ENCODE peak calls at places on chromosomes 16 and 17, in five cellular contexts. V, R, D, U and H are unnamed samples.

GRCh38 chr16:2163211-2163881 is 7.8 kb downstream of the TRAF7 start:
- DNase-seq in V (no peak), R (no peak), D (no peak), U (no peak), H (peak; percentile 78)

GRCh38 chr16:4313563-4314531 is 2.0 kb upstream of the GLIS2 start:
- DNase-seq in V (no peak), R (peak; percentile 61), D (no peak), U (no peak), H (no peak)

GRCh38 chr16:88656291-88656980 is 5.6 kb upstream of the CYBA start:
- DNase-seq in V (no peak), R (no peak), D (no peak), U (no peak), H (no peak)

GRCh38 chr17:49834118-49834743 is 13.6 kb downstream of the TAC4 start:
- DNase-seq in V (no peak), R (no peak), D (no peak), U (no peak), H (peak; percentile 91)

GRCh38 chr16:12587170-12587569 is 216.5 kb downstream of the CPPED1 start:
- DNase-seq in V (no peak), R (no peak), D (no peak), U (no peak), H (no peak)

GRCh38 chr16:29126621-29127020 is 141.8 kb downstream of the LAT start:
- DNase-seq in V (no peak), R (no peak), D (no peak), U (no peak), H (no peak)

GRCh38 chr17:18916816-18917496 is 35.0 kb upstream of the SLC5A10 start:
- DNase-seq in V (no peak), R (no peak), D (no peak), U (no peak), H (no peak)

GRCh38 chr16:46658925-46659324 is 30.1 kb downstream of the VPS35 start:
- DNase-seq in V (no peak), R (peak; percentile 10), D (peak; percentile 51), U (no peak), H (no peak)

GRCh38 chr16:85396879-85397871 is 215.9 kb upstream of the GSE1 start:
- DNase-seq in V (no peak), R (no peak), D (peak; percentile 20), U (no peak), H (peak; percentile 38)

GRCh38 chr16:2842340-2843000 is 12.4 kb downstream of the ZG16B start:
- DNase-seq in V (peak; percentile 88), R (peak; percentile 14), D (no peak), U (no peak), H (no peak)

GRCh38 chr16:30740364-30741251 is 7.6 kb upstream of the PHKG2 start:
- DNase-seq in V (no peak), R (no peak), D (peak; percentile 90), U (no peak), H (peak; percentile 98)

GRCh38 chr17:67696853-67697505 is 20.8 kb upstream of the NOL11 start:
- DNase-seq in V (no peak), R (no peak), D (no peak), U (no peak), H (no peak)

GRCh38 chr16:67801889-67802288 is 4.5 kb downstream of the RANBP10 start:
- DNase-seq in V (peak; percentile 52), R (no peak), D (no peak), U (no peak), H (no peak)

GRCh38 chr16:15899538-15900100 is 11.2 kb upstream of the CEP20 start:
- DNase-seq in V (no peak), R (no peak), D (no peak), U (peak; percentile 66), H (peak; percentile 99)

GRCh38 chr17:71866095-71866494 is 254.7 kb upstream of the SOX9 start:
- DNase-seq in V (no peak), R (no peak), D (no peak), U (no peak), H (no peak)

GRCh38 chr17:78585231-78585630 is 8.0 kb upstream of the DNAH17 start:
- DNase-seq in V (no peak), R (no peak), D (no peak), U (no peak), H (no peak)

GRCh38 chr17:72270530-72270929 is 149.7 kb downstream of the SOX9 start:
- DNase-seq in V (no peak), R (no peak), D (peak; percentile 63), U (no peak), H (no peak)

GRCh38 chr17:55341432-55341831 is 76.7 kb downstream of the HLF start:
- DNase-seq in V (no peak), R (no peak), D (no peak), U (no peak), H (peak; percentile 10)

GRCh38 chr17:41490022-41490421 is 312 bp upstream of the KRT36 start:
- DNase-seq in V (no peak), R (no peak), D (no peak), U (no peak), H (no peak)

GRCh38 chr17:30541802-30542201 is 64.6 kb downstream of the GOSR1 start:
- DNase-seq in V (no peak), R (no peak), D (no peak), U (no peak), H (no peak)

GRCh38 chr17:68360198-68360597 is 68.9 kb downstream of the ARSG start:
- DNase-seq in V (no peak), R (no peak), D (no peak), U (no peak), H (no peak)

GRCh38 chr17:34671191-34671590 is 91.8 kb downstream of the TMEM132E start:
- DNase-seq in V (no peak), R (no peak), D (no peak), U (no peak), H (no peak)

GRCh38 chr17:51015145-51015558 is 105.5 kb downstream of the SPAG9 start:
- DNase-seq in V (no peak), R (no peak), D (no peak), U (no peak), H (no peak)

GRCh38 chr16:57751539-57752202 is 16.1 kb downstream of the KATNB1 start:
- DNase-seq in V (no peak), R (no peak), D (no peak), U (no peak), H (no peak)

DNA sequence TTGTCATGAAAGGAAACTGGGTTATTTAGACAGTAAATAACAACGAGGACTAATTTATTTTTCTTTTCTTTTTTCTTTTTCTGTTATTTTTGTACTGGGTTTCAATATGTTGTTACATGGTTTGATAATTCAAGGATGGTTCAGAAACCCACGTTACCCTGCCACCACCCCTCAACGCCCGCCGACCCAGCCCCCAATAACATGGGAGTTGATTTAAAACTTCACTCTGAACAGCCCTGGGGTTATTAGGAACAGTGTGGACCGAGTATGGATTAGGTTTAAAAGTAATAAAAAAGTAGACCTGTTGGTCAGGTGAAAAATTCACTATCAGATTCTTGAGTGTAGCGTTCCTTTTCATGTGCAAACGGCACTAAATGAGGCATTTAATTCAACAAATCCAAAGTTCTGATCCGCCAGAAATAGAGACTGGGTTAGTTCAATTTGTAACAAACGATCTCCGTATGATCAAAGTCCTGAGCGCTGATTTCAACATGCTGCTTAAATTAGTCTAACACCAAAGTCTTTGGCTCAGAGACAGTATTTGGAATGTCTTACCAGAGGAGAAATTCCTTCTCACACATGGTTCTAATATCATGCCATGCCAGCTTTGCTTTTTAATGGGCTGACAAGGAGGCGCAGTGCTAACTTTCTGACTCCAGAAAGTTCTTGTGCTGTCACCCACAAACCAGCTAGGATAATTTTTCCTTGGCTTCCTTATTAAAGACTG is 173.1 kb upstream of the IRX3 start:
- DNase-seq in V (no peak), R (no peak), D (no peak), U (no peak), H (no peak)
- H3K4me3 ChIP-seq in V (no peak overlapping the region), R (no peak overlapping the region), D (no peak overlapping the region), U (no peak overlapping the region), H (no peak overlapping the region)

DNA sequence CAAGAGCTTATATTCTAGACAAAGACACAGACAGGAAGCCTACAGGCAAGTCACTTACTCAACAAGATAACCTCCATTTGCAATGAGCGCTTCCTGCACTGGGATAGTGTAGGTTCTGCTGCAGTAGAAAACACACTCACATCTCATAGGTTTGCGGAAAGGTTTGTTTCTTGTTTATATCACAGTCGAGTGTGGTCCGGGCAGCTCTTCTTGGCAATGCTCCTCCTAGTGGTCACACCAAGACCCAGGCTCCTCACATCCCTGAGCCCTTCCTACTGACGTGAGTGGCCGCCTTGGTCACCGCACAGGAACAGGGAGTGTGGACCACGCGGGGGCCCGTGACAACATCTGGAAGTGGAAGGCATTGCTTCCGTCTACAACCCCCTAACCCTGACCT is 48.0 kb upstream of the RBFOX3 start:
- DNase-seq in V (peak; percentile 44), R (peak; percentile 68), D (no peak), U (no peak), H (peak; percentile 4)
- TF ChIP-seq CTCF in V (no peak), R (peak; percentile 59), D (no peak), U (peak; percentile 50), H (peak; percentile 43)

DNA sequence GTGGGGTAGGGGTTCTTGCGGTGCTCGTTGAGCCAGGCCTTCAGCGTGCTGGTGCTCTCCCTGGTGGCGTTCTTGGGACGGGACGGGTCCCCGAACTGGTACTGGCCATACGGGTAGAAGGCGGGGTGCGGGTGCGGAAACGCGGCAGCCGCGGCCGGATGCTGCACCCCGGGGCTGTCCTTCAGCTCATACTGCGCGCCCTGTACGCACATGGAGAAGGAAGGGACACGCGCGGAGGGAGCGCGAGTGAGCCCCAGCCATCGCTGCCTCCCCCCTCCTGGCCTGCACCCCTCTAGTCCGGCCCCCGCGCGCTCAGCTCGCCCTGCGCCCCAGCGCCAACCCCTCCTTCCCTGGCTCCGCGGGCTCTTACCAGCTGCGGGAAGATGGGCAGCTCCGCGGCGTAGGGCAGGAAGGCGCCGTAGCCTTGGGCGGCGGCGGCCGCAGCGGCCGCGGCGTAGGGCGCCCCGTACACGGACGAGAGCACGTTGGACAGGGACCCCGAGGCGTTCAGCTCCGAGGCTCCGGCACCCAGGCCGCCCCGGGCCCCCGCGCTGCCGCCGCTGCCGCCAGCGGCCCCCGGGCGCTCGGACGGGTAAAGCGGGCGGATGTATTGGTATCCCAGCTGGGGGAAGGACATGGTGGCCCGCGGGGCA is 1.0 kb downstream of the IRX3 start:
- DNase-seq in V (no peak), R (peak; percentile 54), D (no peak), U (no peak), H (no peak)
- H3K27me3 ChIP-seq in V (no peaks in the 10 kb centered on the region), R (peaks cover 5% of the 10 kb centered on the region), D (peaks cover 16% of the 10 kb centered on the region), U (peaks cover 86% of the 10 kb centered on the region), H (no peaks in the 10 kb centered on the region)

DNA sequence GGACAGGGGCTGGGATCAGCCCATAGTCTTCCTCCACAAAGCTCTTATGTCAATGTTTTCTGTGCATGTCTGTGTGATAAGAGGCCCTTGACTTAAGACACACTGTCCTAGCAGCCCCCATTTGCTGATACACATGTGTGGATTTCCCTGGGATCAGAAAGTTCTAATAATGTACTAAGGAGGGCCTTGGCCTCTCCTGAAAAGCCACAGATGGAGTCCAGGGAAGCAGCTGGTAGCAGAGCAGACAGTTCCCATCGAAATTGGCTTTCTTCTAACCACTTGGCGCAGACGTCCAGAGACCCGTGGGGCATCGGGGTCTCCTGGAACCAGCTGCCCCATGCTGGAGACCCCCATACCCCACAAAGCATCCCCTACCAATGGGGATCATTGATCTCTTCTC is 4.3 kb upstream of the GP2 start:
- DNase-seq in V (no peak), R (no peak), D (no peak), U (no peak), H (no peak)
- H3K4me3 ChIP-seq in V (no peak overlapping the region), R (no peak overlapping the region), D (no peak overlapping the region), U (no peak overlapping the region), H (no peak overlapping the region)

DNA sequence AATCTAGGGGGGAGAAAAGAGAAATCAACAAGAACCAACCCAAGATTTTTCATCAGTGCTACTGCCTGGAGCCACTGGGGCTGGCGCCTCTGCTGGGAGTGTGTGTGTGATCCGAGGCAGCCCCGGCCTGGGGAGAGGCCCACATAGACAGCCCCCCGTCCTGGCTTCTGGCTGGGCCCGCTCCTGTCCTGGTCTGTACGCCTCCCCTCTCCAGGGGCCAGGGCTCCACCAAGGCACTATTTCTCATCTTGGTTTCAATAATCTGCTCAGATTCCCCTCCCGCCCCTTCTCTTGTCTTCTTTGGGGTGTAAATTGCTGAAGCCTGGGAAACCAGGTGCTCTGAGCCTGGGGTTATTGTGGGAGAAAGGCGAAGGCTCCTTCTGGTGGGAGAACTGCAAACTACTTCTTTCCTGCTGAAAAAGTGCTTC is 7.8 kb downstream of the BAHCC1 start:
- DNase-seq in V (no peak), R (peak; percentile 59), D (no peak), U (no peak), H (no peak)
- TF ChIP-seq CTCF in V (no peak), R (peak; percentile 23), D (no peak), U (peak; percentile 36), H (peak; percentile 2)